ENCODE peak calls at places on chromosome 10, in nine cellular contexts. S is neural progenitor cell, W is GM23248, L is PC-3, U is HCT116, H is hepatocyte, R is GM23338, Q is OCI-LY7, B is SK-N-SH. V is an unnamed sample.

GRCh38 chr10:28381903-28382347 is 79.1 kb upstream of the MPP7 start:
- DNase-seq in S (peak; percentile 90), W (peak; percentile 85), L (peak; percentile 94), U (peak; percentile 92), H (peak; percentile 93), R (peak; percentile 95), Q (peak; percentile 94), B (peak; percentile 62), V (peak; percentile 82)

GRCh38 chr10:108346066-108346465 is 1181.6 kb upstream of the SORCS1 start:
- DNase-seq in S (no peak), W (no peak), L (no peak), U (no peak), H (no peak), R (no peak), Q (no peak), B (no peak), V (no peak)

GRCh38 chr10:44387853-44388251 is 3.0 kb upstream of the CXCL12 start:
- DNase-seq in S (no peak), W (no peak), L (no peak), U (no peak), H (no peak), R (no peak), Q (no peak), B (no peak), V (no peak)

GRCh38 chr10:27312854-27313253 is 72.3 kb upstream of the ACBD5 start:
- DNase-seq in S (no peak), W (no peak), L (no peak), U (no peak), H (no peak), R (no peak), Q (no peak), B (no peak), V (no peak)

GRCh38 chr10:9056521-9056920 is 1002.0 kb downstream of the GATA3 start:
- DNase-seq in S (no peak), W (no peak), L (no peak), U (no peak), H (no peak), R (no peak), Q (no peak), B (no peak), V (no peak)

GRCh38 chr10:77392236-77392721 is 245.3 kb downstream of the KCNMA1 start:
- DNase-seq in S (no peak), W (peak; percentile 70), L (no peak), U (no peak), H (no peak), R (no peak), Q (no peak), B (no peak), V (no peak)

GRCh38 chr10:77416327-77417135 is 221.1 kb downstream of the KCNMA1 start:
- DNase-seq in S (no peak), W (peak; percentile 94), L (peak; percentile 100), U (no peak), H (no peak), R (no peak), Q (no peak), B (no peak), V (no peak)

GRCh38 chr10:14358886-14359573 is 28.3 kb upstream of the FRMD4A start:
- DNase-seq in S (no peak), W (no peak), L (no peak), U (no peak), H (no peak), R (no peak), Q (no peak), B (no peak), V (no peak)

GRCh38 chr10:123666318-123667291 is at the start of gene GPR26:
- DNase-seq in S (peak; percentile 80), W (peak; percentile 57), L (no peak), U (no peak), H (peak; percentile 23), R (peak; percentile 81), Q (no peak), B (peak; percentile 69), V (no peak)

GRCh38 chr10:1187151-1187854 is 131.1 kb downstream of the WDR37 start:
- DNase-seq in S (no peak), W (no peak), L (no peak), U (no peak), H (no peak), R (no peak), Q (no peak), B (no peak), V (no peak)

GRCh38 chr10:48541144-48541795 is 63.6 kb downstream of the ARHGAP22 start:
- DNase-seq in S (no peak), W (no peak), L (no peak), U (no peak), H (no peak), R (no peak), Q (no peak), B (no peak), V (no peak)

GRCh38 chr10:61944445-61945123 is 43.1 kb downstream of the ARID5B start:
- DNase-seq in S (no peak), W (no peak), L (peak; percentile 90), U (no peak), H (no peak), R (no peak), Q (no peak), B (no peak), V (no peak)
- H3K4me1 ChIP-seq in S (peaks cover 3% of the 10 kb centered on the region), W (peaks cover 34% of the 10 kb centered on the region), L (peaks cover 58% of the 10 kb centered on the region), U (peaks cover 7% of the 10 kb centered on the region), H (peaks cover 28% of the 10 kb centered on the region), R (no peaks in the 10 kb centered on the region), Q (peaks cover 60% of the 10 kb centered on the region), B (peaks cover 4% of the 10 kb centered on the region), V (peaks cover 51% of the 10 kb centered on the region)

GRCh38 chr10:11611248-11612003 is at the start of gene USP6NL:
- DNase-seq in S (peak; percentile 96), W (peak; percentile 89), L (peak; percentile 74), U (peak; percentile 41), H (peak; percentile 95), R (peak; percentile 88), Q (peak; percentile 90), B (peak; percentile 96), V (peak; percentile 75)

GRCh38 chr10:11610151-11610854 is 1.1 kb downstream of the USP6NL start:
- DNase-seq in S (no peak), W (peak; percentile 19), L (no peak), U (no peak), H (no peak), R (no peak), Q (peak; percentile 37), B (no peak), V (no peak)

GRCh38 chr10:11609492-11610093 is 1.9 kb downstream of the USP6NL start:
- DNase-seq in S (no peak), W (no peak), L (no peak), U (no peak), H (no peak), R (no peak), Q (peak; percentile 53), B (no peak), V (no peak)

GRCh38 chr10:11612004-11613001 is 853 bp upstream of the USP6NL start:
- DNase-seq in S (no peak), W (peak; percentile 46), L (no peak), U (no peak), H (peak; percentile 16), R (no peak), Q (peak; percentile 55), B (no peak), V (no peak)

GRCh38 chr10:11610855-11611247 is 599 bp downstream of the USP6NL start:
- DNase-seq in S (peak; percentile 54), W (peak; percentile 73), L (no peak), U (no peak), H (peak; percentile 47), R (peak; percentile 46), Q (peak; percentile 64), B (no peak), V (peak; percentile 33)
- TF ChIP-seq EZH2phosphoT487 in S (no peak), W (no peak), L (no peak), U (no peak), H (no peak), R (no peak), Q (no peak), B (no peak), V (no peak)

GRCh38 chr10:79422178-79422892 is 23.1 kb downstream of the ZCCHC24 start:
- DNase-seq in S (no peak), W (peak; percentile 96), L (no peak), U (no peak), H (peak; percentile 68), R (no peak), Q (no peak), B (peak; percentile 86), V (no peak)
- H3K4me1 ChIP-seq in S (peaks cover 13% of the 10 kb centered on the region), W (peaks cover 30% of the 10 kb centered on the region), L (no peaks in the 10 kb centered on the region), U (no peaks in the 10 kb centered on the region), H (peaks cover 33% of the 10 kb centered on the region), R (no peaks in the 10 kb centered on the region), Q (no peaks in the 10 kb centered on the region), B (peaks cover 37% of the 10 kb centered on the region), V (no peaks in the 10 kb centered on the region)

DNA sequence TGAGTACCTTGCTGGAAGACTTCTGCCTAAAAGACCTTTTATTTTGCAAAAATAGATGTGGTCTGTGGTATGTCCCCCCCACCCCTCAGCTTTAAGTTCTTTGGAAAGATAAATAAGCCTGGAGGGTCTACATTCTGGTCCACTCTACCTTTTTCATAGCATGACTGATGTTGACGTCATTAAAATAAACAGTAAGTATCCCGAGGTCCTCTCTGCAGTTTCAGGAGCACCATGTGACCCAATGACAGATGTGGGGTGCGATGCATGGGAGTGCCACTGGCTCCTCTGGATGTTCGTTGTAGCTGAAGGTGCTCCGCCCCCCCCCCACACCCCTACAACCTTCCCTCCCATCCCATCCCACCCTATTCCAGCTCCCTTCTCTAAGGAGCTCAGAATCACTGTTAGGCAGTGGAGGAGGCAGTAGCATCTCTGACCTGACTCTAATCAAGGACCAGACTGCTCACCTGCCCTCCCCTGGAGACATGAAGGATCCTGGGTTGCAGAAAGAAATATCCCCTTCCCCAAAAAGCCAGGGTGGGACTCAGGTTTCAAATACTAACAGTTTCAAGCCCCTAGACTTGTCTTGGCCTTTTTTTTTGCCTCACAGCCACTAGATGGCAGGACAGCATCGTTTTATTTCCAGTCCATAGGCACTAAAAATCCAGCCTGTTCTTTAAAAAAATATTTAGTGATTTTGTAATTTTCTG is 25.1 kb downstream of the CASP7 start:
- DNase-seq in S (peak; percentile 64), W (peak; percentile 67), L (peak; percentile 51), U (peak; percentile 38), H (peak; percentile 60), R (peak; percentile 72), Q (peak; percentile 54), B (peak; percentile 46), V (peak; percentile 39)
- TF ChIP-seq EZH2phosphoT487 in S (no peak), W (no peak), L (no peak), U (no peak), H (no peak), R (no peak), Q (no peak), B (no peak), V (no peak)

GRCh38 chr10:26197248-26197647 is 19.3 kb upstream of the GAD2 start:
- DNase-seq in S (no peak), W (no peak), L (no peak), U (no peak), H (no peak), R (no peak), Q (peak; percentile 6), B (no peak), V (peak; percentile 41)

GRCh38 chr10:26199841-26200240 is 16.7 kb upstream of the GAD2 start:
- DNase-seq in S (no peak), W (no peak), L (no peak), U (no peak), H (no peak), R (peak; percentile 47), Q (no peak), B (no peak), V (no peak)

DNA sequence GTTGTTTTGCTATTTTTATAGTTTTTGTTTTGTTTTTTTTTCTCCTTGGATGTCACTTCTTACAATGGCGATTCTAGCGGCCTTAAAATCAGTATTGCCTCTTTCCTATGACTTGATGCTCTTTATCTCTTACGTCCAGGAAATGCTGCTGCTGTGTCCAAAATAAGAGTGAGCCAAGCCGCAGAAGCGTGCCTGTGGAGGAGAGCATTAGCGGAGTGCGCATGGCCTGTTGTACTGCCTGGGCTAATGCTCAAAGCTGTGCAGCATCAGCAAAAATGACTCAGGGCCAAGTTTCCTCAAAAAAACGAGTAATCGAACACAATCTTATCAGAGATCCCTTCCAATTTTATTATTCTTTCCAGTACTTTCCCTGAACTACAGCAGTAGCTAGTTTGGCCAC is 18.5 kb upstream of the GAD2 start:
- DNase-seq in S (no peak), W (no peak), L (no peak), U (no peak), H (no peak), R (no peak), Q (no peak), B (no peak), V (no peak)
- H3K4me1 ChIP-seq in S (no peaks in the 10 kb centered on the region), W (no peaks in the 10 kb centered on the region), L (no peaks in the 10 kb centered on the region), U (no peaks in the 10 kb centered on the region), H (no peaks in the 10 kb centered on the region), R (peaks cover 13% of the 10 kb centered on the region), Q (peaks cover 5% of the 10 kb centered on the region), B (no peaks in the 10 kb centered on the region), V (no peaks in the 10 kb centered on the region)